ENCODE peak calls at places on chromosomes 1 and 21, in four cellular contexts. N is mucosa of descending colon, T is fibroblast of pulmonary artery, M is left ventricle myocardium inferior. S is an unnamed sample.

GRCh38 chr1:172762087-172762486 is 103.2 kb downstream of the FASLG start:
- DNase-seq in M (no peak), N (no peak), T (no peak), S (no peak)

GRCh38 chr21:45502600-45502999 is 39.6 kb downstream of the SLC19A1 start:
- DNase-seq in M (no peak), N (peak), T (no peak), S (no peak)

GRCh38 chr1:57363165-57363564 is 60.7 kb downstream of the DAB1 start:
- DNase-seq in M (no peak), N (no peak), T (no peak), S (no peak)

GRCh38 chr21:41932576-41933258 is 21.1 kb downstream of the C2CD2 start:
- DNase-seq in M (peak), T (peak), N (no peak), S (peak)

GRCh38 chr1:220817907-220818306 is 31.2 kb downstream of the MTARC1 start:
- DNase-seq in M (no peak), T (no peak), N (no peak), S (peak)

GRCh38 chr1:71080178-71080781 is 555 bp downstream of the ZRANB2 start:
- DNase-seq in N (no peak), M (no peak), T (peak), S (peak)

GRCh38 chr1:41671116-41671755 is 186.8 kb upstream of the EDN2 start:
- DNase-seq in T (no peak), M (no peak), N (no peak), S (no peak)

GRCh38 chr1:235329139-235329808 is 904 bp downstream of the GGPS1 start:
- DNase-seq in N (peak), T (peak), M (no peak), S (peak)

GRCh38 chr1:31815752-31816484 is at the start of gene SPOCD1:
- DNase-seq in M (peak), T (peak), N (peak), S (peak)

GRCh38 chr1:40450491-40451237 is 388 bp downstream of the ZFP69B start:
- DNase-seq in M (no peak), N (peak), T (peak), S (peak)

GRCh38 chr1:92831368-92831761 is 475 bp upstream of the RPL5 start:
- DNase-seq in M (no peak), N (no peak), T (no peak), S (no peak)

GRCh38 chr1:230072296-230072695 is 5.3 kb downstream of the GALNT2 start:
- DNase-seq in N (no peak), M (no peak), T (no peak), S (no peak)

GRCh38 chr1:230073371-230074035 is 6.5 kb downstream of the GALNT2 start:
- DNase-seq in N (no peak), M (no peak), T (no peak), S (peak)

GRCh38 chr1:230074762-230075161 is 7.7 kb downstream of the GALNT2 start:
- DNase-seq in T (no peak), N (no peak), M (no peak), S (no peak)

GRCh38 chr1:230072866-230073265 is 5.8 kb downstream of the GALNT2 start:
- DNase-seq in M (no peak), T (no peak), N (no peak), S (no peak)

GRCh38 chr1:230074270-230074669 is 7.2 kb downstream of the GALNT2 start:
- DNase-seq in M (no peak), T (no peak), N (no peak), S (no peak)
- TF ChIP-seq CTCF in M (no peak), T (peak), N (no peak), S (peak)

GRCh38 chr1:202086579-202087350 is 36.0 kb upstream of the GPR37L1 start:
- DNase-seq in T (no peak), N (peak), M (no peak), S (no peak)

GRCh38 chr1:202093856-202094255 is 28.9 kb upstream of the GPR37L1 start:
- DNase-seq in N (no peak), T (no peak), M (no peak), S (no peak)

GRCh38 chr1:202088216-202088615 is 34.5 kb upstream of the GPR37L1 start:
- DNase-seq in N (no peak), M (no peak), T (no peak), S (no peak)

GRCh38 chr1:202085682-202086373 is 36.9 kb upstream of the GPR37L1 start:
- DNase-seq in M (no peak), N (no peak), T (peak), S (peak)

GRCh38 chr1:202090994-202091393 is 31.7 kb upstream of the GPR37L1 start:
- DNase-seq in N (no peak), M (no peak), T (no peak), S (no peak)
- TF ChIP-seq CTCF in N (no peak), M (no peak), T (no peak), S (no peak)

DNA sequence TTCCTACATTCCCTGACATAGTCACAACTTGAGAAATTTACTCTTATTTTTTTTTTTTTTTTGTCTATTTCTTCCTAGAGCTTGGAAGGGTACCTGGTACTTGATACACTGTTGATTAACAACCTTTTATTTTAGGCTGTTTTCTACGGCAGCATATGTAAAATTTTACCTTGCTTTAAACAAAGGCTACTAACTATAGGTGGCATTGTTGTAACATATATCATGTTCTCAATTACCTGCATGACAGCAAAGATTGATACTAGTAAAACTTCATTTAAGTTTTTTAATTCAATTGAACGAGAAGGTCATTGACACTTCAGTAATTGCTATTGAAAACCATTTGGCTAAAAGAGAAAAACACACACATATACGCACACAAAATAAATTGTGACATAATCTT is 238.3 kb upstream of the ESRRG start:
- DNase-seq in M (no peak), T (no peak), N (no peak), S (no peak)
- TF ChIP-seq CTCF in M (no peak), T (no peak), N (no peak), S (no peak)

GRCh38 chr1:207823880-207824566 is 72.2 kb downstream of the CD46 start:
- DNase-seq in T (peak), M (peak), N (peak), S (peak)
- TF ChIP-seq CTCF in T (peak), M (peak), N (peak), S (peak)

DNA sequence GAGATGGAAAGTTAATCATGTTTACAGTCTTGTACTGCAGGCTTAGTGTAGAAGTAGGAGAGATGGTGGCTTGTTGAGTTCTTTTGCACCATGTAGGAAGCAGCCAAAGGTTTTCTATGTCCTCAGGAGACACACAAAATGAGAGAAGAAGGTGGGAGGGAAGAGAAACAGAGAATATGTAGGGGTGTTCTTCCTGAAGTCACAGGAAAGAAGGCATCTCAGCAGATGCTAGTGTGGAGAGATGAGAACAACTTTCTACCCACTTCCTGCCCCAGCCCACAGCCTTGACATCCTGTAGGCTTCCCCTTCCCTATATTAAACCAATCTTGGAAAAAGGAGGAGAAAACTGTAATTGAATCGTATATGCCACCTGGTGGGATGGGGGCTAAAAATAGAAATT is 217.0 kb downstream of the S1PR1 start:
- DNase-seq in M (no peak), N (no peak), T (no peak), S (no peak)
- TF ChIP-seq CTCF in M (no peak), N (no peak), T (no peak), S (no peak)